ENCODE peak calls at places on chromosomes 2 and 18, in nine cellular contexts. H is fibroblast of lung, Q is left lung, N is IMR-90, L is upper lobe of right lung, I is A673, F is body of pancreas, P is spleen, S is HepG2. C is an unnamed sample.
A peak's percentile ranks its signal among the peaks of the same experiment; 100 is the strongest.

GRCh38 chr2:32860385-32860784 is 86.4 kb upstream of the LTBP1 start:
- DNase-seq in N (no peak), Q (no peak), L (no peak), P (no peak), S (no peak), F (no peak), H (no peak), I (no peak), C (no peak)

GRCh38 chr2:214484239-214484638 is 73.4 kb downstream of the VWC2L start:
- DNase-seq in L (no peak), N (no peak), S (no peak), I (no peak), Q (no peak), F (no peak), P (no peak), H (no peak), C (no peak)

GRCh38 chr2:145108385-145108784 is 588.5 kb upstream of the ZEB2 start:
- DNase-seq in I (no peak), Q (no peak), H (no peak), S (peak; percentile 5), P (no peak), L (no peak), N (peak; percentile 35), F (peak; percentile 6), C (no peak)

GRCh38 chr18:78407456-78407823 is 572.2 kb upstream of the SALL3 start:
- DNase-seq in S (no peak), N (no peak), H (no peak), L (no peak), P (peak; percentile 65), F (peak; percentile 34), Q (peak; percentile 50), I (no peak), C (no peak)

GRCh38 chr2:39107156-39107555 is 13.7 kb downstream of the SOS1 start:
- DNase-seq in P (no peak), L (no peak), I (peak; percentile 82), N (no peak), S (no peak), F (no peak), Q (no peak), H (peak; percentile 25), C (no peak)

GRCh38 chr18:46601338-46601908 is 55.6 kb downstream of the LOXHD1 start:
- DNase-seq in N (no peak), I (peak; percentile 68), L (no peak), P (no peak), S (no peak), Q (no peak), H (no peak), F (no peak), C (no peak)

GRCh38 chr2:207896525-207897295 is 127.0 kb upstream of the FZD5 start:
- DNase-seq in Q (no peak), P (no peak), F (no peak), N (no peak), H (no peak), L (no peak), S (peak; percentile 46), I (peak; percentile 14), C (no peak)

GRCh38 chr2:207930747-207931146 is 94.6 kb downstream of the PLEKHM3 start:
- DNase-seq in P (no peak), L (peak; percentile 70), N (no peak), I (no peak), H (no peak), S (no peak), Q (peak; percentile 72), F (peak; percentile 77), C (no peak)

GRCh38 chr2:190578158-190579057 is 43.9 kb upstream of the NEMP2 start:
- DNase-seq in I (peak; percentile 4), L (no peak), N (no peak), F (peak; percentile 14), P (no peak), Q (no peak), S (peak; percentile 66), H (peak; percentile 89), C (no peak)

GRCh38 chr2:168404764-168405163 is 51.3 kb upstream of the CERS6 start:
- DNase-seq in P (no peak), I (no peak), L (no peak), Q (no peak), N (no peak), S (peak; percentile 24), F (peak; percentile 57), H (no peak), C (no peak)

GRCh38 chr2:16407358-16407757 is 258.3 kb downstream of the CYRIA start:
- DNase-seq in S (no peak), L (no peak), H (no peak), Q (no peak), F (peak; percentile 23), P (no peak), I (no peak), N (no peak), C (no peak)

GRCh38 chr18:8301427-8302172 is 307.6 kb upstream of the RAB12 start:
- DNase-seq in L (no peak), N (peak; percentile 36), Q (peak; percentile 72), H (peak; percentile 44), I (no peak), S (peak; percentile 45), F (peak; percentile 65), P (no peak), C (no peak)

GRCh38 chr2:104834431-104834830 is 19.5 kb upstream of the POU3F3 start:
- DNase-seq in F (no peak), S (no peak), N (no peak), H (no peak), I (no peak), P (no peak), L (no peak), Q (no peak), C (no peak)

GRCh38 chr2:238187618-238188548 is 15.6 kb downstream of the ILKAP start:
- DNase-seq in F (no peak), L (no peak), S (no peak), N (no peak), I (no peak), Q (no peak), P (no peak), H (no peak), C (no peak)

GRCh38 chr18:68316636-68317035 is 398.3 kb downstream of the TMX3 start:
- DNase-seq in F (no peak), Q (no peak), P (no peak), I (peak; percentile 63), S (no peak), N (peak; percentile 28), H (peak; percentile 38), L (no peak), C (no peak)

GRCh38 chr2:123840614-123841013 is 184.5 kb upstream of the CNTNAP5 start:
- DNase-seq in L (no peak), F (no peak), S (no peak), N (no peak), P (no peak), H (no peak), Q (no peak), I (no peak), C (no peak)

GRCh38 chr2:40101076-40101688 is 322.1 kb upstream of the THUMPD2 start:
- DNase-seq in N (peak; percentile 92), L (no peak), H (peak; percentile 67), I (no peak), P (no peak), S (no peak), Q (no peak), F (no peak), C (no peak)

GRCh38 chr2:203918264-203918663 is 18.3 kb upstream of the ICOS start:
- DNase-seq in Q (no peak), S (no peak), F (no peak), P (no peak), N (no peak), I (no peak), L (no peak), H (no peak), C (no peak)

GRCh38 chr2:63425606-63426005 is 162.7 kb downstream of the WDPCP start:
- DNase-seq in F (no peak), H (no peak), P (no peak), N (peak; percentile 26), S (no peak), Q (no peak), I (no peak), L (no peak), C (no peak)

GRCh38 chr2:69067866-69068265 is 54.9 kb downstream of the ANTXR1 start:
- DNase-seq in I (no peak), S (no peak), L (no peak), F (no peak), Q (no peak), P (no peak), N (no peak), H (no peak), C (no peak)

GRCh38 chr2:241804326-241805276 is 4.4 kb upstream of the NEU4 start:
- DNase-seq in S (peak; percentile 34), I (no peak), H (no peak), P (peak; percentile 75), F (no peak), L (peak; percentile 61), Q (peak; percentile 70), N (no peak), C (no peak)

GRCh38 chr2:134155134-134155533 is 98.7 kb upstream of the MGAT5 start:
- DNase-seq in P (no peak), F (no peak), I (no peak), H (no peak), N (no peak), S (no peak), L (no peak), Q (no peak), C (no peak)

GRCh38 chr2:10366601-10367270 is 64.0 kb downstream of the HPCAL1 start:
- DNase-seq in N (no peak), S (peak; percentile 27), P (no peak), F (no peak), L (no peak), I (no peak), Q (peak; percentile 61), H (no peak), C (no peak)

GRCh38 chr18:48954837-48955527 is 4.2 kb upstream of the SMAD7 start:
- DNase-seq in P (peak; percentile 23), I (no peak), F (no peak), S (no peak), H (no peak), Q (no peak), N (no peak), L (no peak), C (no peak)
- H3K4me1 ChIP-seq in P (peaks cover 55% of the 10 kb centered on the region), I (peaks cover 11% of the 10 kb centered on the region), F (peaks cover 8% of the 10 kb centered on the region), S (peaks cover 40% of the 10 kb centered on the region), H (peaks cover 20% of the 10 kb centered on the region), Q (peaks cover 19% of the 10 kb centered on the region), N (peaks cover 20% of the 10 kb centered on the region), L (peaks cover 48% of the 10 kb centered on the region), C (peaks cover 28% of the 10 kb centered on the region)

GRCh38 chr2:62217421-62217820 is 21.5 kb downstream of the B3GNT2 start:
- DNase-seq in L (no peak), F (no peak), Q (no peak), H (no peak), P (no peak), I (no peak), S (no peak), N (no peak), C (no peak)
- H3K4me1 ChIP-seq in L (peaks cover 66% of the 10 kb centered on the region), F (peaks cover 84% of the 10 kb centered on the region), Q (peaks cover 13% of the 10 kb centered on the region), H (peaks cover 11% of the 10 kb centered on the region), P (peaks cover 96% of the 10 kb centered on the region), I (no peaks in the 10 kb centered on the region), S (peaks cover 55% of the 10 kb centered on the region), N (peaks cover 25% of the 10 kb centered on the region), C (peaks cover 97% of the 10 kb centered on the region)

GRCh38 chr2:217934321-217935131 is 68.3 kb downstream of the TNS1 start:
- DNase-seq in F (peak; percentile 71), L (no peak), N (peak; percentile 96), S (no peak), Q (peak; percentile 73), H (peak; percentile 75), I (peak; percentile 42), P (no peak), C (no peak)
- H3K4me1 ChIP-seq in F (peaks cover 98% of the 10 kb centered on the region), L (peaks cover 97% of the 10 kb centered on the region), N (peaks cover 71% of the 10 kb centered on the region), S (peaks cover 86% of the 10 kb centered on the region), Q (peaks cover 82% of the 10 kb centered on the region), H (peaks cover 71% of the 10 kb centered on the region), I (peaks cover 41% of the 10 kb centered on the region), P (peaks cover 100% of the 10 kb centered on the region), C (no peaks in the 10 kb centered on the region)

GRCh38 chr2:71721362-71721665 is 268.0 kb downstream of the DYSF start:
- DNase-seq in I (no peak), Q (no peak), L (no peak), N (no peak), P (no peak), H (no peak), S (no peak), F (no peak), C (no peak)
- H3K4me1 ChIP-seq in I (no peaks in the 10 kb centered on the region), Q (peaks cover 16% of the 10 kb centered on the region), L (peaks cover 44% of the 10 kb centered on the region), N (peaks cover 8% of the 10 kb centered on the region), P (peaks cover 25% of the 10 kb centered on the region), H (peaks cover 4% of the 10 kb centered on the region), S (peaks cover 59% of the 10 kb centered on the region), F (peaks cover 42% of the 10 kb centered on the region), C (no peaks in the 10 kb centered on the region)

C was measured in CD4-positive, alpha-beta memory T cell.